ENCODE peak calls at places on chromosomes 16 and 17, in ten cellular contexts. P, C, M, G, B, J, Y, D, H and W are unnamed samples.
A peak's percentile ranks its signal among the peaks of the same experiment; 100 is the strongest.

GRCh38 chr16:55948230-55948629 is 73.1 kb upstream of the CES5A start:
- DNase-seq in H (no peak), D (no peak), G (no peak), P (no peak), M (no peak), Y (no peak), J (no peak), C (peak; percentile 48), B (no peak), W (no peak)

GRCh38 chr16:70737377-70738082 is 51.7 kb upstream of the MTSS2 start:
- DNase-seq in P (peak; percentile 52), D (peak; percentile 71), Y (no peak), C (no peak), J (peak; percentile 79), B (peak; percentile 85), G (peak; percentile 47), M (peak; percentile 99), H (no peak), W (peak; percentile 81)

GRCh38 chr16:67933805-67934204 is 2.1 kb upstream of the CTRL start:
- DNase-seq in J (no peak), D (no peak), H (no peak), G (no peak), C (no peak), Y (no peak), P (no peak), M (no peak), B (no peak), W (no peak)

GRCh38 chr16:73771196-73771595 is 525.4 kb upstream of the PSMD7 start:
- DNase-seq in B (no peak), D (no peak), M (no peak), G (no peak), H (no peak), Y (no peak), P (no peak), J (no peak), C (no peak), W (no peak)

GRCh38 chr16:84501077-84501735 is 3.3 kb downstream of the MEAK7 start:
- DNase-seq in D (peak; percentile 13), H (no peak), M (peak; percentile 78), B (no peak), G (no peak), P (no peak), C (no peak), Y (no peak), J (peak; percentile 41), W (no peak)

GRCh38 chr17:37310940-37311339 is 64.8 kb upstream of the C17orf78 start:
- DNase-seq in H (no peak), M (no peak), D (no peak), G (no peak), J (no peak), C (no peak), Y (no peak), P (no peak), B (no peak), W (no peak)

GRCh38 chr17:74391771-74392170 is 24.5 kb downstream of the GPR142 start:
- DNase-seq in C (no peak), Y (no peak), G (no peak), B (no peak), H (no peak), J (no peak), P (no peak), D (no peak), M (no peak), W (no peak)

GRCh38 chr16:57500578-57501111 is 14.4 kb upstream of the DOK4 start:
- DNase-seq in P (no peak), J (peak; percentile 61), D (no peak), H (no peak), B (no peak), M (no peak), Y (no peak), C (peak; percentile 67), G (peak; percentile 92), W (peak; percentile 23)

GRCh38 chr17:68820476-68820824 is 134.7 kb downstream of the ABCA8 start:
- DNase-seq in H (no peak), D (no peak), P (no peak), C (no peak), M (no peak), Y (no peak), B (no peak), J (no peak), G (no peak), W (no peak)

GRCh38 chr17:28381141-28381825 is 9.8 kb downstream of the SARM1 start:
- DNase-seq in H (no peak), C (peak; percentile 82), D (no peak), G (peak; percentile 74), P (peak; percentile 54), J (peak; percentile 56), Y (peak; percentile 97), M (no peak), B (no peak), W (peak; percentile 37)

GRCh38 chr16:85234310-85235235 is 122.3 kb upstream of the CIBAR2 start:
- DNase-seq in D (peak; percentile 85), B (peak; percentile 74), Y (peak; percentile 97), G (peak; percentile 91), H (no peak), P (peak; percentile 40), C (peak; percentile 98), M (peak; percentile 85), J (peak; percentile 92), W (peak; percentile 76)

GRCh38 chr16:66487580-66488235 is 60.6 kb downstream of the BEAN1 start:
- DNase-seq in D (peak; percentile 11), H (no peak), B (no peak), M (no peak), C (no peak), G (no peak), Y (no peak), J (no peak), P (no peak), W (no peak)

DNA sequence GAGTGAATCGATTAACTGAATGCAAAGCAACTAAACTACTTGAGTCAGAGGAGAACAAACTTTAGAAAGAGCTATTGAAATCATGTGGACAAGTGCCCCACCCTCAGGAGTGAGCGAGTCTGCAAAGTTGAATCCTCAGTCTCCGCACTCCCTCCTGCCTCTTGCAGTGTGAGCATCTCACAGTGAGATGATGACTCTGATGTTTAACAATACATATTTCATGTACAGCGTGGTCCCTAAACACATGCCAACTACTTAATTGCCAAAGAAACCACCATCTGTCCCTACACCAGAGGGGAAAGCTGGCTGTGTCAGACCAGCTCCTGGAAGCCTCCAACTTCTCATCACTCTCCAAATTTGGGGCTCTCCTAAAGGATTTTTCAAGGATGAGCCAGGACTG is 31.2 kb downstream of the PIMREG start:
- DNase-seq in B (no peak), M (peak; percentile 17), J (no peak), C (no peak), G (no peak), D (no peak), H (no peak), Y (no peak), P (no peak), W (no peak)
- H3K36me3 ChIP-seq in B (no peaks in the 10 kb centered on the region), M (no peaks in the 10 kb centered on the region), J (no peaks in the 10 kb centered on the region), C (no peaks in the 10 kb centered on the region), G (no peaks in the 10 kb centered on the region), D (no peaks in the 10 kb centered on the region), H (no peaks in the 10 kb centered on the region), Y (no peaks in the 10 kb centered on the region), P (peaks cover 3% of the 10 kb centered on the region), W (no peaks in the 10 kb centered on the region)

DNA sequence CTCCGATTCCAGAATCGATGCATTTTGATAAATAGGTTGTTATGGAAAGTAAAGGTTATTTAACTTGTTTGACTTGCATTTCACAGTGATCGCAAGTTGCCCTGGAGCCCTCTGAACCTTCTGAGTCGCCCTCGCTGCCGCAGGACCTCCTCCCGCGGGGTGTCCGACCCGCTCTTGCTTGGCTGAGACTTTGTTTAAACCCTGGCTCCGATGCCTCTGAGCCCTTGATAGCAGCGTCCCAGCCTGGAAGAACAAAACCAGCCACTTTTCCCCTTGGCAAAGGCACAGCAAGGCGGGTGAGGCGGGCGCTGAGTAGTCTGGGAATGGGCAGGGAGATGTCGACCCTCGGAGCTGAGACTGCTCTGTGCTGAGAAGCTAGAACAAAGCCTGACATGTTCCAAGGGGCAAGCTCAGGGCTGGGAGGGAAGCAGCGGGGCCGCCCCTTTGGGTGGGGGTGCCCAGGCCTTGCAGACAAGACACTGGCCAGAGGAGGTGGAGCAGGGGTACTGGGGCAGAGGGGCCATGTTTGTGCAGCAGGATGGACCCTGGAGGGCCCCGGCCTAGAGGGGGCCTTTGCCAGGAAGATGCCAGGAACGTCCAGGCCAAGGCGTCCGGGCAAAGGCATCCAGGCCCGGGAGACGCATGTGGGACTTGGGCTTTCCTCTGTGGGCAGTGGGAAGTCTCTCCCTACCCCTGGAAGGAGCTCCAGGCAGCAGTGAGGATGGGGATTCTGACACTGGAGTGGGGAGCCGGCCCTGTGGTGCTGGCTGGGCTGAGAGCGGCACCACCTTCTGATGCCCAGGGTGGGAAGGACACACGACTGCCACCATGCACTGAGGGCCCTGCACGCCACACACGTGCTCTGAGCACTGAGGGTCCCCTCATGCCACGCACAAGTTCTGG is 30.3 kb upstream of the CDH15 start:
- DNase-seq in D (no peak), C (no peak), P (no peak), M (no peak), Y (no peak), G (no peak), B (no peak), J (no peak), H (no peak), W (peak; percentile 36)
- H3K36me3 ChIP-seq in D (no peaks in the 10 kb centered on the region), C (no peaks in the 10 kb centered on the region), P (peaks cover 56% of the 10 kb centered on the region), M (peaks cover 35% of the 10 kb centered on the region), Y (peaks cover 8% of the 10 kb centered on the region), G (no peaks in the 10 kb centered on the region), B (no peaks in the 10 kb centered on the region), J (no peaks in the 10 kb centered on the region), H (peaks cover 35% of the 10 kb centered on the region), W (peaks cover 64% of the 10 kb centered on the region)

DNA sequence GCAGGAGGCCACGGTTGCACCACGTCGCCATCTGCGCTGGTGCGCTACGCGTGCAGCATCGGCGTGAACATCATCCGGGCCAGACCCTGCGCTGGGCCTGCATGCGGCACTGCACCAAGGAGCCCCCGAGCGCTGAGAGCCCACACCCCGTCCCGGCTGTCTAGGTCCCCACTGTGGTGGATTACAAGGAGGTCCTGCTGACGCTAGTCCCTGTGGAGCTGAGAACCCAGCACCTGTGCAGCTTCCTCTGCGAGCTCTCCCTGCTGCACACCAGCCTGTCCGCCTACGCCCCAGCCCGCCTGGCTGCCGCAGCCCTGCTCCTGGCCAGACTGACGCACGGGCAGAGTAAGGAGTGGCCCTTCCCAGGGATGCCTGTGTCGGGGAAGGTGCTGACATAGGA is 10.8 kb upstream of the TEDC2 start:
- DNase-seq in D (no peak), Y (no peak), G (no peak), H (no peak), B (no peak), J (no peak), P (no peak), C (no peak), M (no peak), W (no peak)
- H3K36me3 ChIP-seq in D (no peaks in the 10 kb centered on the region), Y (peaks cover 63% of the 10 kb centered on the region), G (peaks cover 26% of the 10 kb centered on the region), H (peaks cover 29% of the 10 kb centered on the region), B (no peaks in the 10 kb centered on the region), J (no peaks in the 10 kb centered on the region), P (peaks cover 33% of the 10 kb centered on the region), C (peaks cover 40% of the 10 kb centered on the region), M (peaks cover 40% of the 10 kb centered on the region), W (no peaks in the 10 kb centered on the region)

DNA sequence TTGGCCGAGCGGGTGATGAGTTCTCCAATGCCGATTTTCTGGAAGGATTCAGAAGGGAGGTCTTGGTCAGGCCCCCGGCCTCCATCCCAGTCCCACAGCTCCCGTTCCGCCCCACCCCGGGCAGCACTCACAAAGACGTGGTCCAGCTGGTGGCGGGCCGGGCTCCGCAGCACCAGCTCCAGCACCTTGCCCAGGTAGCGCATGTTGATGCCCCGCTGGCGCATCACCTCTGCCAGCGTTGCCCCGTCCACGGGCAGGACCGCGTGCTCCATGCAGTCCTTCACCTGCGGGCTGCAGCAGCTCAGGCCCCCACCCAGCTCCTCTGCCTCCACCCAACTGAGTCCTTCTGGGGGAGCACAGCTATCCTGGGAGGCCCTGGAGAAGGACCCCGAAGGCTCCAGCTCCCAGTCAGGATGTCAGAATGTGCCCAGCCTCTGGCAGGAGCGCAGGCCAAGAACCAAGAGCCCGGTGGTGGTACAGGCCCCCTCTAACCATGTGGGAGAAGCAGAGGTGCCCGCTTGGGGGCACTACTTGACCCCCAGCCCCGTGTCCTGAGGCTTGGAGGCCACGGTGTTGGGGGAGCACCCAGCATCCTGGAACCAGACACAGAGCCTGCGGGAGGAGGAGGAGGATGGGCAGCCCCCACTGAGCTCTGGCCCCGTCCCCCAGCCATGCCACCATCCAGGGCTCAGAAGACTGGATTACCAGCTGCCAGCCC is 16.2 kb downstream of the CLUH start:
- DNase-seq in P (no peak), H (no peak), B (no peak), J (no peak), Y (peak; percentile 43), M (no peak), G (no peak), D (no peak), C (no peak), W (no peak)
- H3K36me3 ChIP-seq in P (peaks cover 82% of the 10 kb centered on the region), H (peaks cover 81% of the 10 kb centered on the region), B (peaks cover 4% of the 10 kb centered on the region), J (no peaks in the 10 kb centered on the region), Y (peaks cover 12% of the 10 kb centered on the region), M (peaks cover 53% of the 10 kb centered on the region), G (peaks cover 36% of the 10 kb centered on the region), D (no peaks in the 10 kb centered on the region), C (peaks cover 4% of the 10 kb centered on the region), W (peaks cover 4% of the 10 kb centered on the region)